ENCODE peak calls at places on chromosome X, in five cellular contexts. I, B, X, Y and F are unnamed samples.

GRCh38 chrX:10636337-10636736 is 16.0 kb upstream of the MID1 start:
- DNase-seq in I (no peak), B (no peak), X (peak; percentile 76), Y (no peak), F (no peak)

GRCh38 chrX:12497832-12498591 is 293.2 kb upstream of the PRPS2 start:
- DNase-seq in I (no peak), B (no peak), X (no peak), Y (no peak), F (no peak)

GRCh38 chrX:155871934-155872333 is 9.2 kb upstream of the VAMP7 start:
- DNase-seq in I (no peak), B (no peak), X (no peak), Y (no peak), F (no peak)

GRCh38 chrX:109889289-109890006 is 113.5 kb upstream of the TMEM164 start:
- DNase-seq in I (peak; percentile 13), B (no peak), X (peak; percentile 42), Y (no peak), F (no peak)

GRCh38 chrX:136794080-136794479 is 13.3 kb upstream of the ARHGEF6 start:
- DNase-seq in I (no peak), B (no peak), X (no peak), Y (no peak), F (no peak)

GRCh38 chrX:84796321-84796720 is 207.4 kb upstream of the APOOL start:
- DNase-seq in I (no peak), B (no peak), X (no peak), Y (no peak), F (no peak)

GRCh38 chrX:150084474-150085229 is 146.4 kb upstream of the EOLA2 start:
- DNase-seq in I (peak; percentile 54), B (no peak), X (peak; percentile 66), Y (no peak), F (no peak)

GRCh38 chrX:152343306-152343705 is 107.8 kb downstream of the GABRA3 start:
- DNase-seq in I (no peak), B (no peak), X (no peak), Y (no peak), F (no peak)

GRCh38 chrX:123673813-123674212 is 59.0 kb downstream of the THOC2 start:
- DNase-seq in I (no peak), B (no peak), X (no peak), Y (no peak), F (no peak)